ENCODE peak calls at places on chromosomes 2 and 18, in ten cellular contexts. P is GM13977, V is left lung, F is AG10803, Y is AG09309, Z is mammary epithelial cell, T is cardiac fibroblast, Q is endodermal cell, B is AG04450, N is fibroblast of lung. J is an unnamed sample.

GRCh38 chr2:106868199-106868598 is 17.8 kb downstream of the ST6GAL2 start:
- DNase-seq in P (no peak), V (no peak), F (no peak), Y (no peak), Z (no peak), T (no peak), Q (peak; percentile 74), B (no peak), N (no peak), J (no peak)

GRCh38 chr2:12254280-12254860 is 462.4 kb upstream of the TRIB2 start:
- DNase-seq in P (no peak), V (no peak), F (no peak), Y (no peak), Z (no peak), T (no peak), Q (no peak), B (no peak), N (no peak), J (no peak)

GRCh38 chr2:109516445-109517117 is 97.2 kb downstream of the SEPTIN10 start:
- DNase-seq in P (peak; percentile 54), V (no peak), F (no peak), Y (no peak), Z (no peak), T (peak; percentile 42), Q (peak; percentile 96), B (no peak), N (peak; percentile 32), J (no peak)

GRCh38 chr18:3554091-3554601 is 104.2 kb downstream of the TGIF1 start:
- DNase-seq in P (no peak), V (no peak), F (no peak), Y (no peak), Z (no peak), T (peak; percentile 13), Q (peak; percentile 89), B (no peak), N (peak; percentile 33), J (no peak)

GRCh38 chr18:76835380-76835779 is 13.0 kb downstream of the ZNF236 start:
- DNase-seq in P (no peak), V (no peak), F (no peak), Y (no peak), Z (no peak), T (no peak), Q (no peak), B (no peak), N (no peak), J (no peak)

GRCh38 chr2:215454519-215454918 is 18.7 kb upstream of the FN1 start:
- DNase-seq in P (peak; percentile 41), V (no peak), F (no peak), Y (no peak), Z (peak; percentile 43), T (peak; percentile 59), Q (no peak), B (no peak), N (peak; percentile 27), J (no peak)

GRCh38 chr18:61710082-61710620 is 182.7 kb downstream of the RNF152 start:
- DNase-seq in P (no peak), V (no peak), F (no peak), Y (no peak), Z (no peak), T (no peak), Q (peak; percentile 72), B (no peak), N (peak; percentile 21), J (no peak)

GRCh38 chr2:160417745-160418397 is 75.7 kb downstream of the RBMS1 start:
- DNase-seq in P (no peak), V (no peak), F (peak; percentile 84), Y (peak; percentile 96), Z (peak; percentile 87), T (peak; percentile 86), Q (no peak), B (no peak), N (peak; percentile 97), J (no peak)

GRCh38 chr2:171787333-171788072 is 100.2 kb downstream of the DYNC1I2 start:
- DNase-seq in P (no peak), V (no peak), F (no peak), Y (no peak), Z (no peak), T (no peak), Q (peak; percentile 71), B (no peak), N (no peak), J (no peak)
- TF ChIP-seq CTCF in P (no peak), V (no peak), F (no peak), Y (no peak), Z (no peak), T (no peak), Q (peak; percentile 47), B (no peak), N (no peak), J (no peak)

DNA sequence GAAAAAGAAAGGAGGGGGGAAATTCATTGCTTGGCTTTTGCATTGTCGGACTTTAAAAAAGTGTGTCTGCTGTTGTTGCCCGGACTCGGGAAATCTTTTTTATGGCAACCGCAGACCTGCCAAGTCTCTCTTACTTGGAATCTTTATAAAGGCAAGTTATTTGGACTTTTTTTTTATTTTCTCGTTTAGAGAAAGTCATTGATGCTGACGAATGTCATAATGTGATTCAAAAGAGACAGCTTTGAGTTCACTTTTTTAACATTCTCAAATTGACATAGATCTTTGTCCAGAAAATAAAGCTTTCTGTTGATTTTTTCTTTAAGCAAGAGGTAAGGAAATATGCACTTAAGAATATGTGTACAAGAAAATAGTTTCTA is 651 bp upstream of the ZNF521 start:
- DNase-seq in P (no peak), V (no peak), F (no peak), Y (no peak), Z (no peak), T (no peak), Q (no peak), B (no peak), N (no peak), J (no peak)
- TF ChIP-seq CTCF in P (no peak), V (no peak), F (no peak), Y (no peak), Z (no peak), T (no peak), Q (no peak), B (no peak), N (no peak), J (no peak)

GRCh38 chr2:218290316-218291261 is 1.7 kb downstream of the TMBIM1 start:
- DNase-seq in P (peak; percentile 73), V (peak; percentile 55), F (no peak), Y (no peak), Z (peak; percentile 61), T (no peak), Q (no peak), B (no peak), N (no peak), J (peak; percentile 63)

GRCh38 chr2:218291318-218291933 is 877 bp downstream of the TMBIM1 start:
- DNase-seq in P (no peak), V (peak; percentile 77), F (no peak), Y (no peak), Z (no peak), T (peak; percentile 45), Q (no peak), B (no peak), N (no peak), J (peak; percentile 66)

GRCh38 chr2:218293715-218294429 is 1.6 kb upstream of the TMBIM1 start:
- DNase-seq in P (no peak), V (no peak), F (no peak), Y (no peak), Z (no peak), T (no peak), Q (no peak), B (no peak), N (no peak), J (peak; percentile 67)

GRCh38 chr2:218292700-218293014 is 354 bp upstream of the TMBIM1 start:
- DNase-seq in P (no peak), V (no peak), F (no peak), Y (no peak), Z (no peak), T (no peak), Q (no peak), B (no peak), N (no peak), J (no peak)

DNA sequence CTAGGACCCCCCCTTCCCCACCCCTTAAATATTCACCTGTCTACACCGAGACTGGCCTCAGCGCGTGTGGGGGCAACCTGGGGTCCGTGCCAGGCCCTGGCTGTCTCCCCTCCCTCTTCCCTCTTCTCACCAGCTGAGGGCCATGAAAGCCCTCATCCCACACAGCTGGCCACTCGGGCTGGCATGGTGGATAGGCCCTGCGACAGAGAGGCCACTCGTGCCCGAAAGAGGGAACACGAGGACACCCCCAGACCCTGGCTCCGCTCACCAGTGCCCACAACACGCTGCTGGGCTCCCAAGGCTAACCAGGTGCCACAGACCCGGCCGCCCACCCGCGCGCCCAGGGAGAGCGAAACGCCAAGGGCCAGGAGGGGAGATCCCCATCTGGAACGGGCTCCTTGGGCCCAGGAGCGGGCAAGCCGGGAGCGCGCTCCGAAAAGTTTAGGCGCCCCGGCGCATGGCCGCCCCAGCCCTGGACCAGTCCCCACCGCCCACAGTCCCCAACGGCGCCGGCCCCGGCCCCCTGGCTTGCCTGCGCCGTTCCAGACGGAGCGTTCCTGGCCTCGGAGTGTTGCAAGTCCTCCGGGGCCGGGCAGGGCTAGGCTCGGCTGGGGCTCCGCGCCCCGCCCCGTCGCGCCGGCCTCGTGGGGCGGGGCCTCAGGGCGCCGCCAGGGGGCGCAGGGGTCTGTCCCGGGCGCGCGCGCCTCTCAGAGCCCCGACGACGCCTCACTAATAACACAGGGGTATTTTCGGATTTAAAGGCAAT is at the start of gene TMBIM1:
- DNase-seq in P (peak; percentile 94), V (peak; percentile 81), F (peak; percentile 68), Y (no peak), Z (peak; percentile 69), T (peak; percentile 80), Q (peak; percentile 92), B (no peak), N (peak; percentile 56), J (peak; percentile 70)
- TF ChIP-seq CTCF in P (peak; percentile 93), V (peak; percentile 98), F (peak; percentile 46), Y (peak; percentile 53), Z (peak; percentile 62), T (peak; percentile 44), Q (peak; percentile 99), B (peak; percentile 58), N (peak; percentile 46), J (peak; percentile 98)

GRCh38 chr18:55034742-55035141 is 75.5 kb upstream of the CCDC68 start:
- DNase-seq in P (no peak), V (no peak), F (no peak), Y (no peak), Z (no peak), T (no peak), Q (no peak), B (no peak), N (peak; percentile 68), J (no peak)

GRCh38 chr18:55031576-55031975 is 72.3 kb upstream of the CCDC68 start:
- DNase-seq in P (no peak), V (no peak), F (no peak), Y (no peak), Z (no peak), T (no peak), Q (no peak), B (no peak), N (no peak), J (no peak)

GRCh38 chr18:55031979-55032378 is 72.7 kb upstream of the CCDC68 start:
- DNase-seq in P (no peak), V (no peak), F (no peak), Y (no peak), Z (no peak), T (no peak), Q (no peak), B (no peak), N (no peak), J (no peak)

DNA sequence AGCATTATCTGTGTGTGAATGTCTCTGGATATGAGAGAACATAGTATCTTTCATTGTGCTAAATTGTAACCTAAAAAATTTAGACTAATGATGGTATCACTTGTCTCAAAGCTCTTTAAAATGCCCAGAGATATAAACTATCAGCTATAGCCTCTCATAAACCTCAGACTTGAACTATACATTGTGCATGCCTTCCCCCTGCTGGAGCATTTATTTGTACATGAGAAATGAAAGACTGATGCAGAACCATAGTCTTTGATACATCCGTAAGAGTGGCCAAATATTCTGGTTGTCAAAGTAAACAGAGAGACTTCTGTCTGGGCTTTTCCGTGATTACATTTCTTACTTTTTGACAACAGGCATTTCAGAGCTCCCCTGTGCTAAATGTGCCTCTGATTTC is 71.9 kb upstream of the CCDC68 start:
- DNase-seq in P (no peak), V (no peak), F (no peak), Y (no peak), Z (no peak), T (no peak), Q (no peak), B (no peak), N (no peak), J (no peak)
- TF ChIP-seq CTCF in P (no peak), V (no peak), F (no peak), Y (no peak), Z (no peak), T (no peak), Q (no peak), B (no peak), N (no peak), J (no peak)

J was measured in CD14-positive monocyte.